ENCODE peak calls at places on chromosomes 3 and 15, in six cellular contexts. H is NCI-H510A, D is amniotic epithelial cell, T is progenitor cell of endocrine pancreas, W is NCI-H446, F is fibroblast of gingiva. O is an unnamed sample.

GRCh38 chr3:10526366-10526765 is 21.0 kb upstream of the ATP2B2 start:
- DNase-seq in H (no peak), D (no peak), T (no peak), W (no peak), F (no peak), O (no peak)

GRCh38 chr3:195550723-195551122 is 7.6 kb upstream of the PPP1R2 start:
- DNase-seq in H (no peak), D (peak; percentile 16), T (no peak), W (no peak), F (no peak), O (no peak)

GRCh38 chr3:19104459-19104858 is 43.9 kb upstream of the KCNH8 start:
- DNase-seq in H (no peak), D (no peak), T (no peak), W (no peak), F (no peak), O (no peak)

GRCh38 chr15:64090527-64090926 is 3.1 kb downstream of the CIAO2A start:
- DNase-seq in H (no peak), D (no peak), T (no peak), W (no peak), F (no peak), O (no peak)

GRCh38 chr15:66298803-66299251 is 5.5 kb downstream of the DIS3L start:
- DNase-seq in H (no peak), D (no peak), T (no peak), W (peak; percentile 72), F (peak; percentile 11), O (no peak)

GRCh38 chr3:143067201-143067600 is 52.4 kb upstream of the CHST2 start:
- DNase-seq in H (no peak), D (peak; percentile 90), T (no peak), W (no peak), F (peak; percentile 83), O (no peak)

GRCh38 chr3:123180791-123181190 is 21.0 kb upstream of the SEC22A start:
- DNase-seq in H (no peak), D (no peak), T (no peak), W (no peak), F (no peak), O (no peak)

GRCh38 chr15:72179950-72180581 is 17.5 kb downstream of the GRAMD2A start:
- DNase-seq in H (no peak), D (no peak), T (no peak), W (no peak), F (peak; percentile 44), O (no peak)

GRCh38 chr3:18744472-18744871 is 319.3 kb upstream of the SATB1 start:
- DNase-seq in H (no peak), D (no peak), T (no peak), W (no peak), F (no peak), O (no peak)

GRCh38 chr3:100966807-100967206 is 26.4 kb downstream of the ABI3BP start:
- DNase-seq in H (no peak), D (no peak), T (no peak), W (no peak), F (no peak), O (no peak)

GRCh38 chr3:40780341-40780800 is 255.6 kb downstream of the ZNF621 start:
- DNase-seq in H (peak; percentile 12), D (no peak), T (no peak), W (no peak), F (peak; percentile 19), O (no peak)

GRCh38 chr15:49621327-49622210 is 721 bp downstream of the DTWD1 start:
- DNase-seq in H (no peak), D (no peak), T (no peak), W (no peak), F (peak; percentile 4), O (no peak)

GRCh38 chr15:69893863-69894262 is 203.9 kb downstream of the TLE3 start:
- DNase-seq in H (no peak), D (peak; percentile 91), T (no peak), W (peak; percentile 18), F (peak; percentile 41), O (no peak)

GRCh38 chr15:37081985-37082384 is 18.4 kb downstream of the MEIS2 start:
- DNase-seq in H (no peak), D (peak; percentile 88), T (no peak), W (no peak), F (no peak), O (no peak)

GRCh38 chr3:58237940-58238681 is 519 bp downstream of the ABHD6 start:
- DNase-seq in H (no peak), D (no peak), T (peak; percentile 32), W (no peak), F (peak; percentile 28), O (peak; percentile 22)

GRCh38 chr15:49990835-49991540 is 128.0 kb downstream of the ATP8B4 start:
- DNase-seq in H (no peak), D (peak; percentile 93), T (no peak), W (no peak), F (peak; percentile 50), O (no peak)

GRCh38 chr15:54567408-54568040 is 589.3 kb downstream of the UNC13C start:
- DNase-seq in H (no peak), D (no peak), T (no peak), W (peak; percentile 6), F (no peak), O (no peak)

O was measured in D721Med.